ENCODE peak calls at places on chromosomes 7 and 10, in ten cellular contexts. K, F, N, T, D, S, Z, Y, E and U are unnamed samples.

GRCh38 chr7:45902820-45903219 is 14.5 kb downstream of the IGFBP1 start:
- DNase-seq in F (no peak), D (no peak), T (no peak), E (no peak), Y (no peak), Z (no peak), S (no peak), N (no peak), K (no peak), U (no peak)

GRCh38 chr10:44956176-44956575 is 3.4 kb upstream of the RASSF4 start:
- DNase-seq in Z (no peak), N (no peak), T (no peak), K (peak), D (no peak), F (no peak), S (no peak), Y (no peak), E (no peak), U (peak)

GRCh38 chr7:65438593-65438992 is 64.9 kb downstream of the ZNF92 start:
- DNase-seq in T (no peak), F (no peak), Y (no peak), K (no peak), D (peak), Z (no peak), E (peak), S (no peak), N (no peak), U (no peak)

GRCh38 chr10:67912330-67912946 is 28.0 kb downstream of the SIRT1 start:
- DNase-seq in S (no peak), Z (no peak), E (no peak), Y (no peak), K (no peak), T (no peak), N (no peak), D (no peak), F (peak), U (no peak)

GRCh38 chr10:62422068-62422590 is 48.0 kb downstream of the ZNF365 start:
- DNase-seq in K (no peak), N (no peak), T (no peak), F (no peak), E (peak), Z (no peak), D (no peak), S (no peak), Y (no peak), U (no peak)

GRCh38 chr10:38118072-38118807 is 24.1 kb downstream of the ZNF37A start:
- DNase-seq in Z (no peak), D (no peak), Y (no peak), K (no peak), N (no peak), S (no peak), F (peak), T (no peak), E (peak), U (no peak)

GRCh38 chr10:388661-389045 is 253.4 kb downstream of the ZMYND11 start:
- DNase-seq in E (no peak), S (no peak), N (no peak), Z (no peak), D (no peak), F (no peak), T (no peak), K (no peak), Y (no peak), U (no peak)

GRCh38 chr7:158609313-158609974 is 21.8 kb upstream of the PTPRN2 start:
- DNase-seq in S (no peak), T (no peak), F (no peak), D (no peak), N (no peak), E (no peak), K (no peak), Z (no peak), Y (no peak), U (no peak)

GRCh38 chr10:78729366-78729765 is 339.4 kb upstream of the ZMIZ1 start:
- DNase-seq in Y (no peak), N (no peak), K (no peak), T (no peak), S (no peak), D (no peak), Z (no peak), F (no peak), E (no peak), U (no peak)

GRCh38 chr10:90592903-90593302 is 264.9 kb downstream of the HTR7 start:
- DNase-seq in D (no peak), S (peak), Z (no peak), F (peak), T (peak), Y (no peak), K (peak), E (peak), N (no peak), U (no peak)

GRCh38 chr10:23173549-23174074 is 18.5 kb upstream of the PTF1A start:
- DNase-seq in E (no peak), Y (no peak), N (no peak), S (peak), F (no peak), T (no peak), K (no peak), D (no peak), Z (no peak), U (no peak)

GRCh38 chr10:72564596-72564995 is 61.3 kb downstream of the MICU1 start:
- DNase-seq in T (no peak), N (peak), S (no peak), F (peak), Y (no peak), Z (no peak), D (no peak), K (no peak), E (peak), U (no peak)

GRCh38 chr7:129356176-129356575 is 78.1 kb upstream of the STRIP2 start:
- DNase-seq in D (no peak), E (no peak), Z (no peak), S (no peak), F (no peak), K (no peak), N (no peak), Y (no peak), T (no peak), U (no peak)